ENCODE peak calls at places on chromosomes 1 and 21, in seven cellular contexts. T is NCI-H1105; L is iris pigment epithelial cell; C is lower leg skin; R is GM04504; D is activated naive CD4-positive, alpha-beta T cell; S is NCI-H187 treated with DMSO at 0.1 percent for 48 hours. W is an unnamed sample.

GRCh38 chr1:226429051-226429461 is 21.2 kb upstream of the PARP1 start:
- DNase-seq in R (no peak), T (no peak), L (no peak), D (no peak), C (no peak), S (no peak), W (no peak)

GRCh38 chr1:46581685-46582455 is 22.2 kb downstream of the MKNK1 start:
- DNase-seq in C (no peak), R (no peak), D (no peak), L (no peak), S (no peak), T (no peak), W (no peak)

GRCh38 chr1:84539972-84540371 is 33.6 kb upstream of the GNG5 start:
- DNase-seq in C (no peak), R (no peak), S (no peak), D (no peak), L (peak; percentile 20), T (no peak), W (no peak)

GRCh38 chr1:237470712-237471310 is 419.9 kb downstream of the ZP4 start:
- DNase-seq in T (peak; percentile 34), L (no peak), D (no peak), R (no peak), S (no peak), C (no peak), W (no peak)

GRCh38 chr1:226730064-226730463 is 9.0 kb downstream of the ITPKB start:
- DNase-seq in C (no peak), L (no peak), R (no peak), S (no peak), T (no peak), D (no peak), W (no peak)

GRCh38 chr1:226199971-226200370 is 13.4 kb upstream of the ACBD3 start:
- DNase-seq in T (no peak), D (no peak), C (no peak), R (no peak), L (no peak), S (no peak), W (no peak)

GRCh38 chr1:215793210-215793609 is 226.1 kb downstream of the KCTD3 start:
- DNase-seq in L (peak; percentile 54), C (no peak), T (no peak), D (no peak), R (peak; percentile 87), S (no peak), W (no peak)

GRCh38 chr1:160168609-160169369 is 17.4 kb downstream of the ATP1A4 start:
- DNase-seq in S (no peak), R (no peak), C (no peak), D (no peak), T (no peak), L (no peak), W (no peak)

GRCh38 chr1:158654570-158654969 is 31.9 kb downstream of the SPTA1 start:
- DNase-seq in S (no peak), L (no peak), R (no peak), D (no peak), C (no peak), T (no peak), W (no peak)

GRCh38 chr1:84344286-84344685 is 42.8 kb downstream of the SAMD13 start:
- DNase-seq in D (no peak), S (no peak), C (no peak), R (no peak), T (no peak), L (peak; percentile 56), W (no peak)

GRCh38 chr21:26784974-26785373 is 60.2 kb downstream of the ADAMTS1 start:
- DNase-seq in L (no peak), R (no peak), S (no peak), D (no peak), T (no peak), C (no peak), W (no peak)

GRCh38 chr21:35138665-35139381 is 89.7 kb upstream of the RUNX1 start:
- DNase-seq in T (no peak), L (peak; percentile 99), D (peak; percentile 11), C (no peak), R (no peak), S (no peak), W (no peak)